ENCODE peak calls at places on chromosome 1, in four cellular contexts. H is RPMI8226; F is naive thymus-derived CD8-positive, alpha-beta T cell; Q is activated naive CD8-positive, alpha-beta T cell treated with anti-CD3 and anti-CD28 coated beads for 36 hours. K is an unnamed sample.

GRCh38 chr1:101112051-101112770 is 86.6 kb upstream of the DPH5 start:
- DNase-seq in H (peak; percentile 8), F (peak; percentile 66), Q (peak; percentile 63), K (peak; percentile 76)

GRCh38 chr1:67441183-67441582 is 11.0 kb upstream of the SERBP1 start:
- DNase-seq in H (peak; percentile 92), F (peak; percentile 58), Q (peak; percentile 61), K (no peak)

GRCh38 chr1:197356723-197357533 is 88.9 kb downstream of the CRB1 start:
- DNase-seq in H (peak; percentile 26), F (no peak), Q (peak; percentile 3), K (peak; percentile 21)

GRCh38 chr1:208141793-208142192 is 102.4 kb downstream of the PLXNA2 start:
- DNase-seq in H (no peak), F (no peak), Q (no peak), K (no peak)

GRCh38 chr1:150564051-150564991 is 15.1 kb downstream of the MCL1 start:
- DNase-seq in H (peak; percentile 40), F (no peak), Q (no peak), K (no peak)

GRCh38 chr1:50251592-50252165 is 143.0 kb downstream of the ELAVL4 start:
- DNase-seq in H (no peak), F (no peak), Q (no peak), K (no peak)

GRCh38 chr1:12434174-12434573 is 183.8 kb downstream of the DHRS3 start:
- DNase-seq in H (no peak), F (peak; percentile 27), Q (peak; percentile 77), K (peak; percentile 60)

GRCh38 chr1:1292442-1292779 is 12.2 kb downstream of the SCNN1D start:
- DNase-seq in H (no peak), F (no peak), Q (no peak), K (no peak)

GRCh38 chr1:160664573-160665051 is 17.8 kb upstream of the SLAMF1 start:
- DNase-seq in H (no peak), F (no peak), Q (no peak), K (no peak)

GRCh38 chr1:112501810-112502641 is 6.7 kb upstream of the WNT2B start:
- DNase-seq in H (peak; percentile 43), F (peak; percentile 35), Q (peak; percentile 63), K (no peak)

GRCh38 chr1:223248001-223248786 is 105.1 kb upstream of the TLR5 start:
- DNase-seq in H (no peak), F (no peak), Q (no peak), K (no peak)

GRCh38 chr1:24955161-24955560 is 25.1 kb upstream of the RUNX3 start:
- DNase-seq in H (no peak), F (peak; percentile 60), Q (peak; percentile 81), K (peak; percentile 64)

GRCh38 chr1:207861442-207862177 is 49.3 kb downstream of the CD34 start:
- DNase-seq in H (peak; percentile 12), F (no peak), Q (peak; percentile 41), K (no peak)

GRCh38 chr1:170729608-170730378 is 65.9 kb downstream of the PRRX1 start:
- DNase-seq in H (no peak), F (no peak), Q (no peak), K (no peak)

GRCh38 chr1:68571499-68571898 is 74.6 kb upstream of the DEPDC1 start:
- DNase-seq in H (no peak), F (no peak), Q (no peak), K (no peak)